ENCODE peak calls at places on chromosomes 11 and 22, in nine cellular contexts. X is ovary, P is heart left ventricle, V is IMR-90, U is endothelial cell of umbilical vein, S is HCT116, A is tibial nerve, M is uterus, J is Peyer's patch. K is an unnamed sample.

GRCh38 chr11:121524233-121524631 is 71.5 kb upstream of the SORL1-AS1 start:
- DNase-seq in X (no peak), P (no peak), V (no peak), U (no peak), S (no peak), A (no peak), M (no peak), J (no peak), K (no peak)

GRCh38 chr11:2693851-2694261 is 5.9 kb downstream of the KCNQ1OT1 start:
- DNase-seq in X (peak), P (no peak), V (no peak), U (no peak), S (no peak), A (peak), M (peak), J (peak), K (no peak)

GRCh38 chr22:47201186-47201995 is 438.9 kb downstream of the TBC1D22A start:
- DNase-seq in X (peak), P (no peak), V (no peak), U (no peak), S (no peak), A (peak), M (no peak), J (peak), K (no peak)

GRCh38 chr22:45240137-45240809 is 421 bp downstream of the KIAA0930 start:
- DNase-seq in X (peak), P (peak), V (no peak), U (peak), S (no peak), A (no peak), M (peak), J (no peak), K (no peak)

GRCh38 chr11:71418643-71419042 is 29.6 kb downstream of the DHCR7 start:
- DNase-seq in X (no peak), P (no peak), V (no peak), U (no peak), S (no peak), A (no peak), M (no peak), J (no peak), K (peak)

GRCh38 chr11:1197886-1198765 is 24.7 kb upstream of the MUC5B start:
- DNase-seq in X (peak), P (no peak), V (no peak), U (no peak), S (no peak), A (no peak), M (peak), J (no peak), K (no peak)

GRCh38 chr22:39814899-39815298 is 78.7 kb downstream of the ENTHD1 start:
- DNase-seq in X (no peak), P (no peak), V (peak), U (no peak), S (no peak), A (no peak), M (no peak), J (no peak), K (no peak)

GRCh38 chr11:109423114-109423859 is 1.3 kb downstream of the C11orf87 start:
- DNase-seq in X (no peak), P (no peak), V (no peak), U (peak), S (no peak), A (no peak), M (no peak), J (no peak), K (no peak)

GRCh38 chr11:118607401-118608267 is at the start of gene PHLDB1:
- DNase-seq in X (peak), P (peak), V (peak), U (peak), S (no peak), A (peak), M (peak), J (peak), K (no peak)

GRCh38 chr11:118610220-118610772 is 2.9 kb downstream of the PHLDB1 start:
- DNase-seq in X (peak), P (no peak), V (no peak), U (peak), S (no peak), A (no peak), M (no peak), J (peak), K (no peak)

GRCh38 chr11:118609380-118610219 is 2.2 kb downstream of the PHLDB1 start:
- DNase-seq in X (peak), P (no peak), V (peak), U (peak), S (no peak), A (no peak), M (peak), J (no peak), K (no peak)

GRCh38 chr11:118606844-118607228 is 579 bp upstream of the PHLDB1 start:
- DNase-seq in X (no peak), P (no peak), V (no peak), U (no peak), S (no peak), A (no peak), M (no peak), J (no peak), K (no peak)

DNA sequence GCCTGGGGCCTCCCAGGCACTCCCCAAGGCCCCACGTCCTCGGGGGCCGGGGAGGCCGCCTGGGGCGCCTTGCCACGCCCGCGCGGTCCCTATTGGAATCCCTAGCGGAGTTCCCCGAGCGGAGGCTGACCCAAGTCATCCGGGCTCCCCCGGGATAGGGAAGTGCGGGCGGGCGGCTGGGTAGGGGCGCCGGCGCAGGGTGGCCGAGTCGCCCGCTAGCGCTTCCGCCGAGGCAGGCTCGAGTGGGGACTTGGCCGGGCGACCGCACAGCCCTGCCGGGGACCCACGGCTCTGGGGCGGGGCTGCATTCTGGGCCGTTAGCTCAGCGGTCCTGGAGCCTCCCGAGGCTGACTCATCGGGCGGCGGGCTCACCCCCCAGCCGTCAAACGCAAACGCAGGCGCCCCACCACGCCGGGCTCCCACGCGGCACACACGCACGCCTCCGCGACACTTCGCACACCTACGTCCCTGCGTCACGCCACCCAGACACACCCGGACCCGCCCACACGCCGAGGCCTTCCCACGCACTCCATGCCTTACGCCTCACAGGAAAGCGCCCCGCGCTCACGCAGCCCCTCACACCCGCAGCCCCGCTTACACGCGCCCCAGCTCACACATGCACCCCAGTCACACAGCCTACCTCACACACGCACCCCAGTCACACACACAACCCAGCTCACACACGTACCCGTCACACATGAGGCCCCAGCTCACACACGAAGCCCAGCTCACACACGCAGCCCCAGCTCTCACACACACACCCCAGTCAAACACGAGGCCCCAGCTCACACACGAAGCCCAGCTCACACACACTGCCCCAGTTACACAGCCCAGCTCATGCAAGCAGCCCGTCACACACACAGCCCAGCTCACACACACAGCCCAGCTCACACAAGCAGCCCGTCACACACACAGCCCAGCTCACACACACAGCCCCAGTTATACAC is 1.1 kb downstream of the PHLDB1 start:
- DNase-seq in X (peak), P (peak), V (peak), U (peak), S (no peak), A (peak), M (peak), J (peak), K (no peak)
- TF ChIP-seq POLR2A in X (peak), P (no peak), V (peak), U (peak), S (no peak), A (peak), M (peak), J (no peak), K (no peak)

DNA sequence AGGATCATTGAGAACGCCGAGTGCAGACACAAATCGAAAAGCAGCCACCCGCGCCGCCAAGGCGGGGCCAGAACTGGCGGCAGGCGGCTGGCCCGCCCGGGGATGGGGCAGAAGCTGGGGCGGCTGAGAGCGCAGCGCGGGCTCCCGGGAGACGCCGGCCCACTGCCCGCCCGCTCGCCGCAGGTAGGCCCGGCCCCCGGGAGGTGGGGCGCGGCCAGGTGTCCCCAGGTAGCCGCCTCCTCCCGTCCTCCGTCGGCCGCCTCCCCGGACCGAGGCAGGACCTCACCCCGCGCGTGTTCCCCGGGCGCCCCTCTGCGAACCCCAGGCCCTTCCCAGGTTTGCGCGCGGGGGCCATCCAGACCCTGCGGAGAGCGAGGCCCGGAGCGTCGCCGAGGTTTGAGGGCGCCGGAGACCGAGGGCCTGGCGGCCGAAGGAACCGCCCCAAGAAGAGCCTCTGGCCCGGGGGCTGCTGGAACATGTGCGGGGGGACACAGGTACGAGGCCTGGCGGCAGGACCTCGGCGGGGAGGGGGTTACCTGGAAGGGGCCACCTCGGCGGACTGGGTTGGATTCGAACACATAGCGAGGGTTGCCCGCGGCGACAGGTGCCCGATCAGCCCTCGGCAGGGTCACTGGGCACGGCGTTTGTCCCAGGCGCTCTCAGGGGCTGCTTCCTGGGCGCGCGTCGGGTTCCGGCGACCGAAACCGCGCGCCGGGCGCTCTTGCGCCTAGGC is at the start of gene PRRG4:
- DNase-seq in X (peak), P (peak), V (peak), U (no peak), S (no peak), A (peak), M (peak), J (peak), K (peak)
- TF ChIP-seq POLR2A in X (no peak), P (no peak), V (no peak), U (no peak), S (no peak), A (peak), M (peak), J (peak), K (no peak)

GRCh38 chr11:72683782-72684200 is 9.6 kb upstream of the PDE2A start:
- DNase-seq in X (peak), P (peak), V (peak), U (peak), S (no peak), A (peak), M (peak), J (peak), K (peak)

GRCh38 chr11:72682238-72682872 is 8.1 kb upstream of the PDE2A start:
- DNase-seq in X (no peak), P (no peak), V (no peak), U (no peak), S (no peak), A (no peak), M (no peak), J (no peak), K (no peak)

GRCh38 chr11:72679869-72680268 is 5.6 kb upstream of the PDE2A start:
- DNase-seq in X (no peak), P (no peak), V (no peak), U (no peak), S (no peak), A (no peak), M (no peak), J (no peak), K (no peak)

GRCh38 chr11:72680624-72681158 is 6.5 kb upstream of the PDE2A start:
- DNase-seq in X (no peak), P (no peak), V (no peak), U (no peak), S (no peak), A (no peak), M (no peak), J (no peak), K (no peak)

GRCh38 chr11:72681226-72682153 is 7.3 kb upstream of the PDE2A start:
- DNase-seq in X (no peak), P (no peak), V (no peak), U (no peak), S (no peak), A (no peak), M (no peak), J (no peak), K (no peak)
- TF ChIP-seq POLR2A in X (no peak), P (no peak), V (no peak), U (peak), S (no peak), A (no peak), M (no peak), J (no peak), K (peak)

DNA sequence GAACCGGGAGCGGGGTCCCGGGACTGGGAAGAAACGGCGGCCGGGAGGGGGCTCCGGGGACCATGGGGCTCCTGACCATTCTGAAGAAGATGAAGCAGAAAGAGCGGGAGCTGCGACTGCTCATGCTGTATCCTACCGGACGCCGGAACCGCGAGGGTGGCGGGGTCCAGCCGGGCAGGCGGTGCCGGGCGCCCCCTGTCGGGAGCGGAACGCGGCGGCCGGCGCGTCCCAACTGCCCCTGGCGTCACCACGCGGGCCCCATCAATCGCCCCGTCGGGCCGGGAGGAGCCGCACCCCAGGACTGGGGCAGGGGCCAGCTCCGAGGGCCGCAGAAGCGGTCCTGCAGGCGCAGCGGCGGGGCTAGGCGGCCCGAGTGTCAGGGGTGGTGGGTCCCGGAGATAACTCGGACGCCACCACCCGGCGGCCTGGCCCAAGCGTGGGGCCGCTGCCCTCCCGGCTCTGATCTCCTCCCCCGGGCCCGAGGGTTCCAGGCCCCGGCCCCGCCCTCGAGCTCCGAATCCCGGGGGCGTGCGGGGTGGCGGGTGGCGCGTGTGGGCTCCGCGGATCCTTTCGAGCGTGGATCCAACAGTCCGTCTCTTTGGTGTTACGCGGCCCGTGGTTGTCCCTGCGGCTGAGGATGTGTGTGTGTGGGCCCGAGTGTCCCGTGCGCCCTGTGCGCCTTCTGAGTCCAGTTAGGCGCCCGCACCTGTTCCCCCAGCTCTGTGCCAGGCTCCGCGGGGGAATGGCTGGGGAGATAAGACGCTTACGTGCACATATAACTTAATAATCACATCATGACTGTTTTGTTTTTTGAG is at the start of gene ARL2:
- DNase-seq in X (no peak), P (no peak), V (no peak), U (no peak), S (no peak), A (no peak), M (no peak), J (peak), K (peak)
- TF ChIP-seq POLR2A in X (peak), P (no peak), V (peak), U (peak), S (peak), A (no peak), M (peak), J (peak), K (peak)

K was measured in GM12891.